ENCODE peak calls at places on chromosome 11, in nine cellular contexts. T is Kasumi-1; Q is CD8-positive, alpha-beta memory T cell; A is AG20443; M is naive B cell; D is AG04450; E is HTR-8/SVneo; V is fibroblast of pulmonary artery; N is NCI-H345. R is an unnamed sample.

GRCh38 chr11:64101461-64101860 is 64.5 kb downstream of the MACROD1 start:
- DNase-seq in N (no peak), A (peak; percentile 73), E (no peak), V (no peak), D (no peak), T (no peak), Q (no peak), M (no peak), R (no peak)

GRCh38 chr11:88340366-88340930 is 2.9 kb upstream of the CTSC start:
- DNase-seq in N (no peak), E (no peak), M (no peak), V (no peak), D (no peak), T (no peak), A (no peak), Q (no peak), R (no peak)

GRCh38 chr11:134741453-134742227 is 329.6 kb upstream of the B3GAT1 start:
- DNase-seq in V (peak; percentile 60), T (no peak), N (no peak), Q (no peak), D (no peak), A (no peak), E (peak; percentile 15), M (no peak), R (no peak)

GRCh38 chr11:67027483-67027930 is 4.6 kb downstream of the SYT12 start:
- DNase-seq in E (no peak), Q (no peak), A (no peak), D (no peak), T (no peak), M (no peak), N (no peak), V (no peak), R (no peak)

GRCh38 chr11:106482920-106483761 is 405.7 kb downstream of the AASDHPPT start:
- DNase-seq in Q (no peak), T (no peak), D (peak; percentile 49), V (peak; percentile 71), N (no peak), M (no peak), A (peak; percentile 32), E (no peak), R (no peak)

GRCh38 chr11:104105155-104105554 is 58.8 kb downstream of the PDGFD start:
- DNase-seq in M (no peak), E (no peak), A (no peak), D (no peak), N (no peak), V (no peak), Q (no peak), T (no peak), R (no peak)

GRCh38 chr11:47466701-47467250 is 17.8 kb upstream of the RAPSN start:
- DNase-seq in M (no peak), V (peak; percentile 72), D (no peak), N (peak; percentile 84), T (no peak), Q (no peak), A (peak; percentile 40), E (no peak), R (no peak)

GRCh38 chr11:65003282-65003681 is 6.5 kb upstream of the BATF2 start:
- DNase-seq in T (peak; percentile 13), M (no peak), N (no peak), V (peak; percentile 63), Q (no peak), A (peak; percentile 66), D (no peak), E (no peak), R (no peak)

GRCh38 chr11:133934599-133935550 is 21.9 kb downstream of the IGSF9B start:
- DNase-seq in E (peak; percentile 66), T (no peak), D (no peak), Q (no peak), A (peak; percentile 84), N (no peak), M (no peak), V (peak; percentile 62), R (no peak)